ENCODE peak calls at places on chromosome 1, in five cellular contexts. One of them, this sample, is unnamed.

GRCh38 chr1:26733982-26734381 is 38.2 kb downstream of the ARID1A start:
- DNase-seq in neuronal stem cell: no peak
- DNase-seq in mesenchymal stem cell: no peak
- DNase-seq in trophoblast cell: no peak
- DNase-seq in H1: no peak
- DNase-seq in this sample: no peak

GRCh38 chr1:12769976-12770505 is 3.5 kb upstream of the PRAMEF12 start:
- DNase-seq in neuronal stem cell: no peak
- DNase-seq in mesenchymal stem cell: no peak
- DNase-seq in trophoblast cell: no peak
- DNase-seq in H1: no peak
- DNase-seq in this sample: no peak

GRCh38 chr1:240737268-240737667 is 125.3 kb upstream of the GREM2 start:
- DNase-seq in neuronal stem cell: no peak
- DNase-seq in mesenchymal stem cell: no peak
- DNase-seq in trophoblast cell: no peak
- DNase-seq in H1: no peak
- DNase-seq in this sample: no peak

GRCh38 chr1:195773958-195774357 is 834.3 kb downstream of the KCNT2 start:
- DNase-seq in neuronal stem cell: no peak
- DNase-seq in mesenchymal stem cell: no peak
- DNase-seq in trophoblast cell: no peak
- DNase-seq in H1: no peak
- DNase-seq in this sample: no peak

GRCh38 chr1:207850621-207851407 is 60.1 kb downstream of the CD34 start:
- DNase-seq in neuronal stem cell: no peak
- DNase-seq in mesenchymal stem cell: no peak
- DNase-seq in trophoblast cell: no peak
- DNase-seq in H1: no peak
- DNase-seq in this sample: no peak

GRCh38 chr1:227898502-227899140 is 49.1 kb downstream of the WNT9A start:
- DNase-seq in neuronal stem cell: no peak
- DNase-seq in mesenchymal stem cell: no peak
- DNase-seq in trophoblast cell: no peak
- DNase-seq in H1: no peak
- DNase-seq in this sample: peak

GRCh38 chr1:230403442-230403841 is 22.7 kb downstream of the PGBD5 start:
- DNase-seq in neuronal stem cell: no peak
- DNase-seq in mesenchymal stem cell: no peak
- DNase-seq in trophoblast cell: no peak
- DNase-seq in H1: no peak
- DNase-seq in this sample: peak

GRCh38 chr1:220876511-220877347 is 2.5 kb upstream of the HLX start:
- DNase-seq in neuronal stem cell: no peak
- DNase-seq in mesenchymal stem cell: peak
- DNase-seq in trophoblast cell: peak
- DNase-seq in H1: peak
- DNase-seq in this sample: peak

GRCh38 chr1:159089184-159089791 is 12.7 kb upstream of the AIM2 start:
- DNase-seq in neuronal stem cell: no peak
- DNase-seq in mesenchymal stem cell: no peak
- DNase-seq in trophoblast cell: no peak
- DNase-seq in H1: no peak
- DNase-seq in this sample: no peak

GRCh38 chr1:58857673-58858343 is 74.0 kb upstream of the JUN start:
- DNase-seq in neuronal stem cell: no peak
- DNase-seq in mesenchymal stem cell: no peak
- DNase-seq in trophoblast cell: no peak
- DNase-seq in H1: no peak
- DNase-seq in this sample: no peak

GRCh38 chr1:166353162-166353561 is 186.4 kb upstream of the FAM78B start:
- DNase-seq in neuronal stem cell: no peak
- DNase-seq in mesenchymal stem cell: no peak
- DNase-seq in trophoblast cell: peak
- DNase-seq in H1: no peak
- DNase-seq in this sample: no peak

GRCh38 chr1:153395136-153395685 is 4.3 kb upstream of the S100A8 start:
- DNase-seq in neuronal stem cell: no peak
- DNase-seq in mesenchymal stem cell: no peak
- DNase-seq in trophoblast cell: no peak
- DNase-seq in H1: peak
- DNase-seq in this sample: peak

GRCh38 chr1:111605553-111605952 is 14.0 kb upstream of the RAP1A start:
- DNase-seq in neuronal stem cell: no peak
- DNase-seq in mesenchymal stem cell: no peak
- DNase-seq in trophoblast cell: no peak
- DNase-seq in H1: no peak
- DNase-seq in this sample: no peak

DNA sequence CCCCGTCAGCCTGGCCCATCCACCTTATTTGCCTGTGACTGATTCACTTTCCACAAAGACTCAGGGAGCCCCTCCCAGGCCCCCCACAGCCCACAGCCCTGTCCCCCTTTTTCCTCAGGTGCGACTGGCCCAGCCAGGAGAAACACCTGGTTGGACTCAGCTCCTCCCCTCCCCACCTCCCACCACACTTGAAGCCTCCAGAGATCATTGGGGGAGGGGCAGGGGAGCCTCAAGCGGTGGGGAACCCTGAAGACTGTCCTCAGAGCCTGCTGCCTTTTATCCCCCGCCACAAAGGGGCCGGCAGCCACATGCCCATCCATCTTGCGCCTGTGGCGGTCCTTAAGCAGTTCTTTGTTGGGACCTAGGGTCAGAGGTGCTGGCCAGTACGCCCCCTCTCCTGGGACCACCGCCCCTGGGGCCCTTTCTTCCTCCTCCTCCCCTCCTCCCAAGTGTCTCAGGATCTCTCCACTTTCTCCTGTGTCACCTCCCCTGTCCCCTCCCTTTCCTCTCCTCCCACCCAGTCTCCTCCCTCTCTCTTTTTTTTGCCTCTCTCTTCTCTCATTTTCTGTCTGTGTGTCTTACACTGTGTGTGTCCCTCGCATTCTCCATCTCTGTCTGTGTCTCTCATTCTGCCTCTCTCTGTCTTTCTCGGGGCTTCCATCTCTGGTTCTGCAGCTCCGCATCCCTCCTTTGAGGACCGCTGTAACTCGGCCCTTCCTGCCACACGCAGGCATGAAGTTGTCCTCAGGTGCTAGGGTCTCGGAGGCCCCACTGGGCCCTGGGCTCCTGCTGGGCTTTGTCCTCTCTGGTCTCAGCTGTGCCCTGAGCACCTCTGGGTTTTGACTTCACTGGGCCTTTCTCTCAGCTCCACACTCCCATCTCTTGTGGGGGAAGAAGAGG is 12.2 kb downstream of the CRABP2 start:
- DNase-seq in neuronal stem cell: peak
- DNase-seq in mesenchymal stem cell: no peak
- DNase-seq in trophoblast cell: no peak
- DNase-seq in H1: peak
- DNase-seq in this sample: peak
- H3K18ac ChIP-seq in neuronal stem cell: peak
- H3K18ac ChIP-seq in mesenchymal stem cell: peak
- H3K18ac ChIP-seq in trophoblast cell: peak
- H3K18ac ChIP-seq in H1: peak
- H3K18ac ChIP-seq in this sample: peak

GRCh38 chr1:172536256-172536655 is 3.3 kb downstream of the SUCO start:
- DNase-seq in neuronal stem cell: no peak
- DNase-seq in mesenchymal stem cell: no peak
- DNase-seq in trophoblast cell: no peak
- DNase-seq in H1: no peak
- DNase-seq in this sample: no peak
- H2BK12ac ChIP-seq in neuronal stem cell: no peak
- H2BK12ac ChIP-seq in mesenchymal stem cell: no peak
- H2BK12ac ChIP-seq in trophoblast cell: no peak
- H2BK12ac ChIP-seq in H1: no peak
- H2BK12ac ChIP-seq in this sample: no peak

GRCh38 chr1:46393510-46393909 is 607 bp upstream of the FAAH start:
- DNase-seq in neuronal stem cell: no peak
- DNase-seq in mesenchymal stem cell: no peak
- DNase-seq in trophoblast cell: no peak
- DNase-seq in H1: peak
- DNase-seq in this sample: peak

GRCh38 chr1:46396429-46397398 is 2.6 kb downstream of the FAAH start:
- DNase-seq in neuronal stem cell: no peak
- DNase-seq in mesenchymal stem cell: no peak
- DNase-seq in trophoblast cell: no peak
- DNase-seq in H1: no peak
- DNase-seq in this sample: no peak

GRCh38 chr1:46394872-46395465 is 852 bp downstream of the FAAH start:
- DNase-seq in neuronal stem cell: no peak
- DNase-seq in mesenchymal stem cell: no peak
- DNase-seq in trophoblast cell: no peak
- DNase-seq in H1: no peak
- DNase-seq in this sample: no peak

GRCh38 chr1:46399307-46399706 is 5.2 kb downstream of the FAAH start:
- DNase-seq in neuronal stem cell: no peak
- DNase-seq in mesenchymal stem cell: no peak
- DNase-seq in trophoblast cell: no peak
- DNase-seq in H1: no peak
- DNase-seq in this sample: no peak

DNA sequence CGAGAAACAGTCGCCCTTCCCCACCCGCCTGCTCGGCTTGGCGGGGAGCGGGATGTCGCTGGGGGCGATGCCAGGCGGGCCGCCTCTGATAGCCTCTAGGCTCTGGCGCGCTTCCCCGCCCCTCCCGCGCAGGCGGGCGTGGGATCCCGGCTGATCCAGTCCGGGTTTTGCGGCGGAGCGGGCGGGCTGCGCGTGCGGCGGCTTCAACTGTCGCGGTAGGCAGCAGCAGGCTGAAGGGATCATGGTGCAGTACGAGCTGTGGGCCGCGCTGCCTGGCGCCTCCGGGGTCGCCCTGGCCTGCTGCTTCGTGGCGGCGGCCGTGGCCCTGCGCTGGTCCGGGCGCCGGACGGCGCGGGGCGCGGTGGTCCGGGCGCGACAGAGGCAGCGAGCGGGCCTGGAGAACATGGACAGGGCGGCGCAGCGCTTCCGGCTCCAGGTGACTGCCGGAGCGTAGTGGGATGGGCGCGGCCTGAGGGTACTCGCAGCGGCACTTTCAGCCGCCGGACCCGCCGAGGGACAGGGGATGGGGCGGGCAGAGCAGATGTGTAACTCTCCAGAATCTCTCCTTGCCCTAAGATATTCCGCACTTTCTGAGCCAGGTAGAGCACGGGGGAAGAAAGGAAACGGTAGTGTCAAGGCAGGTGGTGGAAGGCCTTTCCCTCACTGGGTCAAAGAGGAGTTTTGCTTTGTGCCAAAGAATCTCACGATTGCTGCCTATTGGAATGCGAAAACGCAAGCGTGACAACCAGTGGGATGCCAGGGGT is at the start of gene FAAH:
- DNase-seq in neuronal stem cell: peak
- DNase-seq in mesenchymal stem cell: peak
- DNase-seq in trophoblast cell: peak
- DNase-seq in H1: peak
- DNase-seq in this sample: peak
- H3K18ac ChIP-seq in neuronal stem cell: peak
- H3K18ac ChIP-seq in mesenchymal stem cell: peak
- H3K18ac ChIP-seq in trophoblast cell: no peak
- H3K18ac ChIP-seq in H1: no peak
- H3K18ac ChIP-seq in this sample: no peak

GRCh38 chr1:17853241-17853640 is 98.1 kb downstream of the ACTL8 start:
- DNase-seq in neuronal stem cell: no peak
- DNase-seq in mesenchymal stem cell: no peak
- DNase-seq in trophoblast cell: peak
- DNase-seq in H1: no peak
- DNase-seq in this sample: no peak
- H2BK12ac ChIP-seq in neuronal stem cell: no peak
- H2BK12ac ChIP-seq in mesenchymal stem cell: no peak
- H2BK12ac ChIP-seq in trophoblast cell: no peak
- H2BK12ac ChIP-seq in H1: no peak
- H2BK12ac ChIP-seq in this sample: no peak

This sample was measured in H9.